ENCODE peak calls at places on chromosomes 6 and 20, in seven cellular contexts. One of them, this sample, is unnamed.

GRCh38 chr6:167849846-167850459 is 23.2 kb downstream of the AFDN start:
- DNase-seq in activated T-cell treated with anti-CD3 and anti-CD28 coated beads for 4 hours: no peak
- DNase-seq in left ventricle myocardium inferior: no peak
- DNase-seq in A549: peak
- DNase-seq in neural crest cell: no peak
- DNase-seq in A673: no peak
- DNase-seq in GM04504: no peak
- DNase-seq in this sample: no peak

GRCh38 chr6:141482773-141483172 is 650.0 kb upstream of the GJE1 start:
- DNase-seq in left ventricle myocardium inferior: no peak
- DNase-seq in GM04504: no peak
- DNase-seq in neural crest cell: no peak
- DNase-seq in activated T-cell treated with anti-CD3 and anti-CD28 coated beads for 4 hours: no peak
- DNase-seq in A549: no peak
- DNase-seq in A673: peak
- DNase-seq in this sample: no peak

GRCh38 chr6:147855823-147856222 is 347.3 kb downstream of the SAMD5 start:
- DNase-seq in left ventricle myocardium inferior: no peak
- DNase-seq in neural crest cell: no peak
- DNase-seq in activated T-cell treated with anti-CD3 and anti-CD28 coated beads for 4 hours: no peak
- DNase-seq in A673: no peak
- DNase-seq in GM04504: no peak
- DNase-seq in A549: no peak
- DNase-seq in this sample: no peak

GRCh38 chr6:133645000-133645619 is 243.8 kb upstream of the TCF21 start:
- DNase-seq in left ventricle myocardium inferior: no peak
- DNase-seq in A673: peak
- DNase-seq in GM04504: no peak
- DNase-seq in neural crest cell: no peak
- DNase-seq in activated T-cell treated with anti-CD3 and anti-CD28 coated beads for 4 hours: no peak
- DNase-seq in A549: peak
- DNase-seq in this sample: no peak

GRCh38 chr6:54310377-54311152 is 2.3 kb downstream of the TINAG start:
- DNase-seq in left ventricle myocardium inferior: no peak
- DNase-seq in GM04504: no peak
- DNase-seq in activated T-cell treated with anti-CD3 and anti-CD28 coated beads for 4 hours: no peak
- DNase-seq in A549: no peak
- DNase-seq in neural crest cell: no peak
- DNase-seq in A673: no peak
- DNase-seq in this sample: no peak

GRCh38 chr6:152257581-152257980 is 379.6 kb downstream of the SYNE1 start:
- DNase-seq in left ventricle myocardium inferior: no peak
- DNase-seq in activated T-cell treated with anti-CD3 and anti-CD28 coated beads for 4 hours: no peak
- DNase-seq in A549: no peak
- DNase-seq in neural crest cell: no peak
- DNase-seq in A673: no peak
- DNase-seq in GM04504: no peak
- DNase-seq in this sample: no peak

GRCh38 chr20:38805502-38805957 is at the start of gene PPP1R16B:
- DNase-seq in A673: peak
- DNase-seq in GM04504: no peak
- DNase-seq in A549: no peak
- DNase-seq in neural crest cell: peak
- DNase-seq in left ventricle myocardium inferior: peak
- DNase-seq in activated T-cell treated with anti-CD3 and anti-CD28 coated beads for 4 hours: peak
- DNase-seq in this sample: peak

GRCh38 chr6:53517021-53517420 is 27.9 kb downstream of the GCLC start:
- DNase-seq in left ventricle myocardium inferior: no peak
- DNase-seq in activated T-cell treated with anti-CD3 and anti-CD28 coated beads for 4 hours: no peak
- DNase-seq in A673: no peak
- DNase-seq in neural crest cell: no peak
- DNase-seq in A549: peak
- DNase-seq in GM04504: no peak
- DNase-seq in this sample: no peak

GRCh38 chr6:118893882-118894424 is at the start of gene ASF1A:
- DNase-seq in activated T-cell treated with anti-CD3 and anti-CD28 coated beads for 4 hours: peak
- DNase-seq in A549: peak
- DNase-seq in neural crest cell: peak
- DNase-seq in left ventricle myocardium inferior: peak
- DNase-seq in GM04504: peak
- DNase-seq in A673: peak
- DNase-seq in this sample: peak

This sample was measured in Right ventricle myocardium inferior.